ENCODE peak calls at places on chromosomes 5 and 9, in six cellular contexts. U is IMR-90, L is H1, Y is neuronal stem cell, J is mesenchymal stem cell, Z is H9. W is an unnamed sample. For H3K27me3, the result is how much of the 10 kb centered on the place peaks cover.

GRCh38 chr5:75037106-75037505 is 15.3 kb downstream of the GCNT4 start:
- DNase-seq in Z (peak), L (no peak), U (peak), J (peak), Y (no peak), W (peak)

GRCh38 chr5:149549461-149550266 is 1.6 kb downstream of the CSNK1A1 start:
- DNase-seq in U (peak), Z (peak), L (no peak), J (peak), Y (no peak), W (peak)

GRCh38 chr5:149496166-149496565 is 55.1 kb downstream of the CSNK1A1 start:
- DNase-seq in Z (no peak), U (no peak), L (no peak), Y (no peak), J (no peak), W (no peak)

GRCh38 chr9:82645591-82645990 is 417.4 kb downstream of the RASEF start:
- DNase-seq in J (peak), U (no peak), Z (no peak), Y (no peak), L (no peak), W (no peak)

GRCh38 chr9:136410500-136411287 is at the start of the genes ENTR1 and PMPCA:
- DNase-seq in Y (peak), U (peak), Z (peak), J (peak), L (no peak), W (peak)

GRCh38 chr9:122364783-122365150 is 6.1 kb upstream of the PTGS1 start:
- DNase-seq in Y (no peak), L (no peak), J (no peak), Z (no peak), U (peak), W (no peak)

GRCh38 chr5:79809743-79810142 is 120.1 kb downstream of the CMYA5 start:
- DNase-seq in Y (no peak), U (no peak), L (no peak), Z (no peak), J (no peak), W (no peak)

GRCh38 chr5:83407931-83408330 is 63.6 kb upstream of the VCAN start:
- DNase-seq in Y (no peak), J (no peak), Z (no peak), U (peak), L (no peak), W (peak)

GRCh38 chr5:78569441-78569840 is 79.1 kb downstream of the LHFPL2 start:
- DNase-seq in Y (peak), Z (no peak), L (no peak), J (peak), U (peak), W (no peak)

GRCh38 chr9:19192213-19193028 is 38.1 kb upstream of the DENND4C start:
- DNase-seq in Y (no peak), U (no peak), Z (no peak), L (no peak), J (no peak), W (no peak)

GRCh38 chr9:19087601-19088000 is 15.1 kb downstream of the HAUS6 start:
- DNase-seq in J (peak), U (peak), L (no peak), Z (no peak), Y (no peak), W (no peak)

GRCh38 chr5:69271376-69271775 is 36.7 kb downstream of the CDK7 start:
- DNase-seq in Y (no peak), Z (no peak), J (peak), U (peak), L (no peak), W (no peak)

GRCh38 chr9:131635912-131636311 is 90.6 kb downstream of the PRRT1B start:
- DNase-seq in L (no peak), J (no peak), Y (no peak), Z (no peak), U (no peak), W (no peak)

GRCh38 chr9:131631254-131631653 is 85.9 kb downstream of the PRRT1B start:
- DNase-seq in Y (no peak), L (no peak), U (no peak), J (no peak), Z (no peak), W (no peak)

GRCh38 chr9:131636593-131636992 is 91.3 kb downstream of the PRRT1B start:
- DNase-seq in Z (no peak), U (no peak), L (no peak), J (no peak), Y (no peak), W (no peak)

GRCh38 chr9:131633491-131634031 is 88.2 kb downstream of the PRRT1B start:
- DNase-seq in L (no peak), U (no peak), J (no peak), Y (no peak), Z (no peak), W (peak)

GRCh38 chr9:131635285-131635684 is 90.0 kb downstream of the PRRT1B start:
- DNase-seq in J (peak), Y (no peak), Z (peak), L (peak), U (peak), W (peak)
- H3K9ac ChIP-seq in J (peak), Y (no peak), Z (no peak), L (no peak), U (no peak), W (no peak)

DNA sequence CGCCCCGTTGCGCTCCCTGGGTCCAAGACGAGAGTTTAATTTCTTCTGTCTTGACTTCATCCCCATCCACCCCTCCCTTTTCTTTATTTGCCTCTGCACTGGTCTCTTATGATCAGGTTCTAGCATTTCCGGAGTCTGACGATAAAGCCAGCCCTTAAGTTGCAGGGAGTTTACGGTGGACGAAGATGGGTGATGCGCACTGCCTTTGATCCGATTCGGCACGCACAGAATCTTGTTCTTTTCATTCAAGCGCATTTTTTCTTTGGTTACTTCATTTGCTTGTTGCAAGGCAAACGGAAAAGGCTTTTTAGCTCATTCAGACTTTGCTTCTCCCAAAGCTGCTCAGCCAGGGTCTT is 490 bp upstream of the MCTP1 start:
- DNase-seq in L (no peak), U (no peak), Z (peak), Y (peak), J (peak), W (no peak)
- H3K27me3 ChIP-seq in L (under half), U (under half), Z (under half), Y (under half), J (under half), W (under half)

GRCh38 chr9:131912069-131912468 is 167.6 kb downstream of the MED27 start:
- DNase-seq in J (no peak), U (no peak), Z (no peak), Y (no peak), L (no peak), W (no peak)

GRCh38 chr9:131915181-131915580 is 164.5 kb downstream of the MED27 start:
- DNase-seq in J (no peak), Y (no peak), L (no peak), Z (no peak), U (peak), W (no peak)

GRCh38 chr9:131919181-131919580 is 160.5 kb downstream of the MED27 start:
- DNase-seq in Z (no peak), Y (no peak), L (no peak), U (no peak), J (no peak), W (no peak)

GRCh38 chr9:131917009-131917408 is 162.7 kb downstream of the MED27 start:
- DNase-seq in L (no peak), U (no peak), Z (no peak), Y (no peak), J (no peak), W (no peak)
- H4K91ac ChIP-seq in L (no peak), U (no peak), Z (no peak), Y (no peak), J (no peak), W (no peak)

DNA sequence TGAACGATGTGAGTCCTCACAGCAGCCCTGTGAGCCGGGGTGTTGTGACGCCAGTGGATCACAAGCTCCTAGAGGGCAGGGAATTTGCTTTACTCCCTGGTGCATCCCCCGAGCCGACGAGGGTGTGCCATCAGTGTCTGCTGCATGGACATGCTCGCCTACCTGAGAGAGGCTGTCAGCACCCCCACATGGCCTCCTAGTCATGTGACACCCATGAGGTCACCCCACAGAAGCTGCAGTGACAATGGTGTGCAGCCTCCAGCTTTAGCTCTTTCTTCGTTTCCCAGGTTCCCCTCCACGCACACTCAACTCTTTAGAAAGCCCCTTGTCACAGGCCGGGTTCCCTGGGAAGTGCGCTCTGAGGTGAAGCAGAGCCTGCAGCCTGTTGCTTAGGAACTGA is 19.8 kb upstream of the GABBR2 start:
- DNase-seq in U (no peak), Z (no peak), J (no peak), L (no peak), Y (no peak), W (no peak)
- H3K9ac ChIP-seq in U (no peak), Z (no peak), J (no peak), L (no peak), Y (no peak), W (no peak)

DNA sequence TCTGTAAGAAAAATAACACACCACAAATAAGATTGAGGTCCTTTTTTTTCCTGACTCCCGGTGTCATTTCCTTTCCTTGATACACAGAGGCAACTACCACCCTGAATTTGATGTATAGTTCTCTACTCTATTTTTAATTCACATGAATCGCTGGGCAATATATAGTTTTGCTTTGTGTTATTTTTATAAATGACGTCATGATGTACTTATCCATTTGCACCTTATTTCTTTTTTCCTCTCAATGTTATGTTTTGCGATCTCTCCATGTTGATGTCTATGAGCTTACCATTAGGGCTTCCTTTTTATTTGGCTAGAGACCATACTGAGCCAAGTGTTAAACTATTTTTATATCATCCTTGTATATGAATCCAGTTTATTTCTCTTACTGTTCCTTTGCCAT is 175.9 kb downstream of the PAPPA start:
- DNase-seq in J (no peak), Z (no peak), Y (no peak), L (no peak), U (no peak), W (no peak)
- H3K27me3 ChIP-seq in J (under half), Z (under half), Y (under half), L (under half), U (under half), W (under half)

DNA sequence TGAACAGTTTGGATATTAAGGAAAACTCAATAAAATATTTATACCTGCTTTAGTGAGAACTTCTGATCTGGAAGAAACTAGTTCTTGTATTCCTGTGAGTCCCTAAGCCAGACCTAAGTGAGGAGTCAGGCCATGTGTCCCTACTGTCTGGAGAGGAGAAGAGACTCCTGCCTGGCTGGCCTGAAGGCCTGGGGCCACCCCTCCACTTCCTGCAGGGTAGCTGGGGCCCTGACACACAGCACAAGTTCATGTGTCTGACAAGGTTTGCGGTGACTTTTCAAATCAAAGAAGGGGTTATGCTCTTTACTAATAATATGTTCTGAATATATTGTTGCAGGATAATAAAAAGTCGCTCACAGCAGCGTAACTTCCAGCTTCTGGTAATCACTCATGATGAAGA is 16.1 kb upstream of the IL13 start:
- DNase-seq in Z (no peak), L (no peak), U (no peak), Y (no peak), J (no peak), W (no peak)
- H4K91ac ChIP-seq in Z (no peak), L (no peak), U (no peak), Y (no peak), J (no peak), W (no peak)

DNA sequence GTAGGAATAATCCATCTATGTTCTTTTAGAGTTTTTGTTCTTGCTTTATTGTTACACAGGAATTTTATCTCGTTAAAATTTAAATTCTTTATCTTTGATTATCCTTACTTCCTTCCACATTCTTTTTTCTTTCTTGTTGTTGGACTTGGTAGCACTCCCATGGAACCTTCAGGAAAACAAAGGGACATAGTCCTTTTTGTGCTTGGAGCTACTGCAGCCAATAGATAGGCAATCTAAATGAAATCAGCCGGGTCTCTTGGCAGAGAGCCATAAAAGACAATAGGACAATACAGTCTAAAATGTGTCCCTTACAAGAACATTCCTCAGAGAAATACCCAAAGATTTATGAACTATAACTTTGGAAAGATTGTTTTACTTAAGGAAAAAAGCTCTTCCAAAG is 548.1 kb upstream of the C9orf72 start:
- DNase-seq in Y (no peak), L (no peak), Z (no peak), U (no peak), J (no peak), W (no peak)
- H3K9ac ChIP-seq in Y (no peak), L (no peak), Z (no peak), U (no peak), J (no peak), W (no peak)